ENCODE peak calls at places on chromosomes 7 and 10, in eight cellular contexts. U is Peyer's patch, X is adrenal gland, W is uterus, B is breast epithelium, P is sigmoid colon, T is transverse colon, N is heart left ventricle. E is an unnamed sample.

GRCh38 chr7:101817031-101817929 is at the start of gene CUX1:
- DNase-seq in X (no peak), W (peak), T (peak), B (no peak), U (no peak), P (peak), N (peak), E (peak)

GRCh38 chr10:86071758-86072157 is 294.8 kb downstream of the GRID1 start:
- DNase-seq in X (no peak), P (no peak), B (no peak), T (no peak), W (no peak), N (no peak), U (no peak), E (no peak)

GRCh38 chr7:151489498-151489897 is 30.2 kb downstream of the RHEB start:
- DNase-seq in P (no peak), W (no peak), B (no peak), N (no peak), T (no peak), U (no peak), X (no peak), E (no peak)

GRCh38 chr10:94076325-94076841 is 82.7 kb downstream of the PLCE1 start:
- DNase-seq in W (no peak), T (peak), B (no peak), U (no peak), P (no peak), N (no peak), X (no peak), E (no peak)

GRCh38 chr10:43681226-43681625 is 32.5 kb upstream of the ZNF32 start:
- DNase-seq in U (no peak), N (no peak), P (no peak), X (no peak), B (no peak), T (no peak), W (no peak), E (no peak)

GRCh38 chr10:110357252-110357780 is 52.6 kb upstream of the SMNDC1 start:
- DNase-seq in N (no peak), P (no peak), W (peak), B (no peak), U (peak), X (no peak), T (peak), E (no peak)

GRCh38 chr10:129971381-129972144 is 7.5 kb upstream of the EBF3 start:
- DNase-seq in N (peak), P (peak), W (no peak), B (no peak), T (peak), X (peak), U (no peak), E (peak)

GRCh38 chr10:12675171-12675570 is 325.8 kb downstream of the CAMK1D start:
- DNase-seq in B (no peak), P (no peak), X (no peak), W (no peak), N (no peak), T (no peak), U (no peak), E (no peak)

GRCh38 chr7:95213809-95214492 is 110.4 kb downstream of the PON1 start:
- DNase-seq in N (peak), P (peak), W (no peak), U (no peak), B (no peak), X (peak), T (no peak), E (no peak)

GRCh38 chr7:8724080-8724718 is 290.8 kb downstream of the NXPH1 start:
- DNase-seq in T (peak), B (no peak), X (peak), N (no peak), W (no peak), P (no peak), U (no peak), E (no peak)

GRCh38 chr7:114086491-114086905 is 167.7 kb upstream of the PPP1R3A start:
- DNase-seq in X (peak), W (peak), B (no peak), P (peak), U (no peak), N (peak), T (peak), E (peak)

GRCh38 chr7:105752671-105753275 is 123.6 kb downstream of the ATXN7L1 start:
- DNase-seq in N (no peak), W (no peak), P (no peak), B (no peak), U (no peak), T (no peak), X (no peak), E (no peak)

GRCh38 chr10:61887772-61888171 is 13.7 kb upstream of the ARID5B start:
- DNase-seq in B (no peak), P (no peak), N (no peak), W (no peak), X (no peak), U (no peak), T (no peak), E (no peak)

GRCh38 chr7:108211382-108212201 is 81.4 kb upstream of the LAMB4 start:
- DNase-seq in T (peak), P (no peak), B (no peak), X (peak), U (no peak), W (no peak), N (no peak), E (no peak)

GRCh38 chr7:130982160-130982638 is 248.2 kb upstream of the KLF14 start:
- DNase-seq in P (no peak), B (no peak), T (no peak), U (no peak), N (no peak), W (no peak), X (no peak), E (no peak)

GRCh38 chr7:90621130-90621891 is 25.2 kb downstream of the CDK14 start:
- DNase-seq in X (no peak), B (no peak), W (no peak), P (no peak), T (no peak), N (no peak), U (no peak), E (no peak)

GRCh38 chr10:128173383-128173782 is 47.2 kb upstream of the MKI67 start:
- DNase-seq in P (no peak), T (no peak), B (no peak), X (no peak), W (no peak), U (no peak), N (no peak), E (no peak)

GRCh38 chr10:71882813-71883746 is 32.0 kb upstream of the PSAP start:
- DNase-seq in W (no peak), U (no peak), B (no peak), X (no peak), P (no peak), N (no peak), T (no peak), E (no peak)

GRCh38 chr10:115117301-115117700 is 24.1 kb downstream of the ATRNL1 start:
- DNase-seq in U (no peak), B (no peak), T (no peak), X (no peak), W (no peak), N (no peak), P (no peak), E (no peak)

GRCh38 chr10:104445359-104445758 is 91.7 kb downstream of the CFAP58 start:
- DNase-seq in T (no peak), B (no peak), P (no peak), N (no peak), X (no peak), U (no peak), W (no peak), E (no peak)

GRCh38 chr10:33291053-33291592 is 43.3 kb downstream of the NRP1 start:
- DNase-seq in X (no peak), T (no peak), W (no peak), U (no peak), P (no peak), N (no peak), B (no peak), E (no peak)

GRCh38 chr7:149778696-149779501 is 5.5 kb upstream of the ZNF467 start:
- DNase-seq in T (no peak), P (no peak), B (no peak), N (peak), X (no peak), U (no peak), W (no peak), E (no peak)

GRCh38 chr7:50620418-50620817 is 55.2 kb upstream of the DDC start:
- DNase-seq in W (no peak), T (no peak), X (no peak), P (no peak), B (no peak), U (no peak), N (no peak), E (no peak)

GRCh38 chr7:129489491-129489890 is 12.8 kb upstream of the SMKR1 start:
- DNase-seq in B (no peak), P (no peak), T (no peak), W (no peak), X (no peak), N (no peak), U (no peak), E (no peak)

GRCh38 chr10:75431180-75432111 is at the start of gene LRMDA:
- DNase-seq in P (peak), X (peak), T (peak), W (peak), N (peak), U (no peak), B (no peak), E (peak)
- TF ChIP-seq POLR2A in P (no peak), X (peak), T (no peak), W (no peak), N (no peak), U (no peak), B (no peak), E (no peak)

GRCh38 chr10:59465089-59465488 is 102.7 kb upstream of the FAM13C start:
- DNase-seq in P (no peak), W (no peak), T (no peak), X (peak), U (no peak), N (no peak), B (no peak), E (no peak)
- TF ChIP-seq CTCF in P (no peak), W (no peak), T (no peak), X (no peak), U (no peak), N (peak), B (peak), E (peak)

DNA sequence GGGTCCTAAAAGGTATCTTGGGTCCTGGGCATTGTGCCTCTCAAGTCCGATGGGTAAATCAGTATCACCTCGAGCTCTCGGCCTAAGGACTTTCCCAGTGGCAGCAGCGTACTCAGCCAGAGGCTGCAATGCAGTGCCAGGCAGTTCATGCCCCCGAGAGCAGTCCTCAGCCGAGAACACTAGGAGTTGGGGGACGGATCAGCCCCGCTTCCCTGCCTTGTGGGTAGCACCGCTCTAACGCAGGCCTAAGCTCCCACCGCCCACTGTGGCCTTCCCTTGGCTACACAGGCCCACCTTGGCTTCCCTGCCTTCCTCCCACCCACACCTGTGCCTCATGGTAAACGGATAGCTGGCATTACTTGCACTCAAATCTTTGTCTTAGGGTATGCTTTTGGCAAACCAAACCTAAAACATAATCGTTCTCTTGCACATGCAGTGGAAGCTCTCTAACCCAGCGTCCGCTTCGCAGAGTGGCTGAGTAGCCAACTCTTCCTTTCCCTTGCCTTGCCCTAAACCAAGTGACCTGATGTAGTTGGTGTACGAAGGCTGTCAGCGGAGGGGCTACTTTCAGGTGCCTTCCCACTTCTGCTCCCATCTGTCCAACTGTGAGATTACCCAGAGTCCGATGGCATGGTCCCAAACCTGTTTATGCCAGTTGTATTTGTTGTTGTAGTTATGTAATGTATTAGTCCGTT is 73.2 kb upstream of the CHST15 start:
- DNase-seq in X (no peak), N (no peak), U (no peak), W (no peak), B (no peak), T (no peak), P (peak), E (no peak)
- TF ChIP-seq POLR2A in X (no peak), N (no peak), U (no peak), W (no peak), B (no peak), T (no peak), P (no peak), E (no peak)

GRCh38 chr10:124943301-124944092 is 1.6 kb downstream of the ZRANB1 start:
- DNase-seq in T (no peak), P (no peak), B (no peak), W (no peak), X (no peak), N (no peak), U (no peak), E (no peak)

GRCh38 chr10:124942317-124943169 is 620 bp downstream of the ZRANB1 start:
- DNase-seq in U (no peak), P (no peak), B (no peak), T (no peak), N (no peak), X (no peak), W (no peak), E (no peak)

GRCh38 chr10:124949543-124949942 is 7.6 kb downstream of the ZRANB1 start:
- DNase-seq in N (no peak), P (no peak), T (no peak), W (no peak), U (no peak), X (no peak), B (no peak), E (no peak)

GRCh38 chr10:124944982-124945381 is 3.1 kb downstream of the ZRANB1 start:
- DNase-seq in B (no peak), W (no peak), U (no peak), X (no peak), T (no peak), N (no peak), P (no peak), E (no peak)

GRCh38 chr10:124946945-124947344 is 5.0 kb downstream of the ZRANB1 start:
- DNase-seq in N (no peak), T (no peak), W (no peak), B (no peak), P (no peak), U (no peak), X (no peak), E (no peak)
- TF ChIP-seq CTCF in N (no peak), T (no peak), W (no peak), B (no peak), P (no peak), U (no peak), X (no peak), E (no peak)

DNA sequence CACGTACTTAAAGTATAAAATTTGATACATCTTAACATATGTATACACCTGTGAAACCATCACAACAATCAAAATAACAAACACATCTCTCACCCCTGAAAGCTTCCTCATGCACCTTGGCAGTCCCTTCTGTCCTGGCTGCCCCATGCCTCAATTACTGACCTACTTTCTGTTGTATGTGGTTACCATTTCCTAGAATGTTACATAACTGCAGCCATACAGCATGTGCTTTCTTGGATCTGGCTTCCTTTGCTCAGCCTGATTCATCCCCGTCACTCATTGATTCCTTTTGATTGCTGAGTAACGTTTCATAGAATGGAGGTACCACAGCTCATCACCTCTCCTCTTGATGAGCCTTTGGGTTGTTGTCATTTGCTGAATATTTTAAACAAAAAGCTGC is 165.3 kb downstream of the CELF2 start:
- DNase-seq in W (no peak), U (no peak), T (no peak), N (no peak), P (no peak), B (no peak), X (no peak), E (no peak)
- TF ChIP-seq POLR2A in W (no peak), U (no peak), T (no peak), N (no peak), P (no peak), B (no peak), X (no peak), E (no peak)

GRCh38 chr10:10293431-10293830 is 724.2 kb upstream of the CELF2 start:
- DNase-seq in N (no peak), U (no peak), B (no peak), P (no peak), W (peak), X (no peak), T (no peak), E (no peak)

GRCh38 chr10:10295537-10295936 is 722.1 kb upstream of the CELF2 start:
- DNase-seq in N (no peak), T (no peak), U (no peak), W (no peak), P (no peak), B (no peak), X (no peak), E (no peak)

DNA sequence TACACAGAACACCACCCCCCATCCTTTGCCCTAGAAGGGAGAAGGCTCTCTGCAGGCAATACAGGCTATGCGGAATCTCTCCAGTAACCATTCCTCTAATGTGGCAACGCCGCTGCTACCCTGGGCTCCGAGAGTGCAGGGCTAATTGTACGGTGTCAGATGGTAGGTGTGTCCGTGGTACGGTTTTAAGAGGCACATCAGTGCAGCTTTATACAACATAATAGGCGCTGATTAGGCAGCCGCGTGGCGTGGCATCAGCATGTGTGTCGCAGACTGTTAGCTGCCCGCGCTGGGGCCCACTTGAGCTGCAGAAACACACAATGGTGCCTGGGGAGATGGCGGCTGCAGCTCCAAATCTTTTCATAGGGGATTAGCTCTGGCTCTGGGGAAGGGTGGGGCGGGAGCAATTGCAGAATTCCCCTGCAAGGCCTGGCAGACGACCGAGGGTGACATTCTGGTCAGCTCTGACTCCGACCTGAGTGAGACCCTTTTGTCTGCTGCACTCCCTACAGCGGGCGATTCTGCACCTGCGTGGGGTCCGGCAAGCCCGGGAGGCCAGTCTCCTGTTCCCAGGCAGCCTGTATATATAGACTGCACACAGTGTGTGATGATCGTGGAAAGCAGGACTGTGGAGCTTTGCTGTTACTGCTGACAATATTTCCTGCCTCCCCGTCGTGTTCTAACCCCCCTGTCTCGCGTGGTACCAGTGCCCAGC is 722.7 kb upstream of the CELF2 start:
- DNase-seq in W (no peak), T (no peak), U (no peak), N (peak), X (no peak), B (no peak), P (no peak), E (no peak)
- TF ChIP-seq CTCF in W (no peak), T (no peak), U (no peak), N (no peak), X (no peak), B (no peak), P (no peak), E (no peak)

E was measured in prostate gland.